ENCODE peak calls at places on chromosomes 13 and 19, in six cellular contexts. Q is mammary epithelial cell; U is pancreas; M is kidney epithelial cell; N is CD8-positive, alpha-beta T cell; J is GM12865. W is an unnamed sample.

GRCh38 chr19:33634361-33635091 is 12.8 kb downstream of the CHST8 start:
- DNase-seq in Q (no peak), U (no peak), M (no peak), N (no peak), J (no peak), W (no peak)

GRCh38 chr19:49422407-49423277 is 599 bp downstream of the PTH2 start:
- DNase-seq in Q (peak), U (no peak), M (no peak), N (no peak), J (peak), W (no peak)

GRCh38 chr13:19864018-19864338 is 529 bp upstream of the ZMYM5 start:
- DNase-seq in Q (no peak), U (peak), M (no peak), N (peak), J (peak), W (no peak)

GRCh38 chr19:17296278-17296677 is 6.9 kb downstream of the ABHD8 start:
- DNase-seq in Q (peak), U (no peak), M (no peak), N (no peak), J (no peak), W (no peak)

GRCh38 chr13:111981446-111982165 is 85.3 kb upstream of the SOX1 start:
- DNase-seq in Q (no peak), U (no peak), M (no peak), N (no peak), J (no peak), W (no peak)

GRCh38 chr13:64675256-64675892 is 2554.8 kb downstream of the PCDH9 start:
- DNase-seq in Q (peak), U (no peak), M (no peak), N (no peak), J (no peak), W (no peak)

GRCh38 chr13:90532861-90533260 is 814.6 kb upstream of the MIR17HG start:
- DNase-seq in Q (no peak), U (no peak), M (no peak), N (no peak), J (no peak), W (no peak)

GRCh38 chr13:102122147-102122546 is 279.7 kb downstream of the FGF14 start:
- DNase-seq in Q (no peak), U (no peak), M (no peak), N (no peak), J (no peak), W (no peak)

GRCh38 chr13:70923863-70924752 is 815.9 kb upstream of the KLHL1 start:
- DNase-seq in Q (no peak), U (peak), M (no peak), N (no peak), J (no peak), W (no peak)

GRCh38 chr13:97268772-97269171 is 46.6 kb downstream of the MBNL2 start:
- DNase-seq in Q (no peak), U (no peak), M (no peak), N (no peak), J (no peak), W (no peak)
- TF ChIP-seq CTCF in Q (peak), U (no peak), M (no peak), N (no peak), J (no peak), W (peak)

GRCh38 chr19:1286859-1287621 is 1.4 kb downstream of the EFNA2 start:
- DNase-seq in Q (no peak), U (peak), M (no peak), N (no peak), J (no peak), W (no peak)

GRCh38 chr19:1287622-1288527 is 2.2 kb downstream of the EFNA2 start:
- DNase-seq in Q (no peak), U (peak), M (no peak), N (no peak), J (no peak), W (no peak)

GRCh38 chr19:1284979-1285736 is 515 bp upstream of the EFNA2 start:
- DNase-seq in Q (no peak), U (peak), M (no peak), N (no peak), J (no peak), W (no peak)

GRCh38 chr19:1285737-1286360 is at the start of gene EFNA2:
- DNase-seq in Q (no peak), U (peak), M (no peak), N (no peak), J (no peak), W (no peak)

DNA sequence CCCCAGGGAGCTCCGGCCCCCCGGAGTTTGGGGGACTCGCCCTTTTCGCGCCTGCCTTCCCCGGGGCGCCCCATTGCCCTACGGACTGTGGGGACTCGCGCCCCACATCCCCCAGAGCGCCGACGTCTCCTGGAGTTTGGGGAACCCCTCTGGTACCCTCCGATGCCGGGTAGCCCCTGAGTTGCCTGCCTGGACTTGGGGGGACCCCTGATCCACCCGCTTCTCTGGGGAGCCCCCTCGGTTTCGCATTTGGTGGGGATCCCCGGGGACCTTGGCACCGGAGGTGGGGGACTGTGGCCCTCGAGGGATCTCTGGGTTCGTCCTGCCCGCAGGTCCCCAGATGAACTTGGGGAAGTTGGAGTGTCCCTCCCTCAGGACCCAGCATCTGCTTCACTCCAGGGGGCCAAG is 782 bp downstream of the EFNA2 start:
- DNase-seq in Q (no peak), U (peak), M (no peak), N (no peak), J (no peak), W (no peak)
- H3K4me3 ChIP-seq in Q (no peak), U (no peak), M (peak), N (no peak), J (no peak), W (no peak)

DNA sequence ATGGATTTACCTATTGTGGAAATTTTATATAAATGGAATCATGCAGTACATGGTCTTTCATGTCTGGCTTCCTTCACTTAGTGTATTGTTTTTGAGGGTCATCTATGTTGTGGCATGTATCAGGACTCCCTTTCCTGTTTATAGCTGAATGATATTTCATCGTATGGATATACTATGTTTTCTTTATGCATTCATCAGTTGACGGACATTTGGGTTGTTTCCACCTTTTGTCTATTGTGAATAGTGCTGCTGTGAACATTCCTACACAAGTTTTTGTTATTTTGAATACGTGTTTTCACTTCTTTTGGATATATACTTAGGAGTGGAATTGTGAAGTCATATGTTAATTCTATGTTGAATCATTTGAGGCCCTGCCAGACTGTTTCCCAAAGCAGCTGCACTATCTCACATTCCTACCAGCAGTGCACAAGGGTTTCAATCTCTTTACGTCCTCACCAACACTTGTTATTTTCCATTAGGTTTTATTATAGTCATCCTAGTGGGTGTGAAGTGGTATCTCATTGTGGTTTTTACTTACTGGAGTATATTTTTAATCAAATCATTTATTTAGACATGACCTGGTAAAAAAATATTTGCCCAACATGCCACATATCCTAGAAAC is 262.7 kb downstream of the DLEU7 start:
- DNase-seq in Q (no peak), U (no peak), M (no peak), N (no peak), J (no peak), W (no peak)
- TF ChIP-seq CTCF in Q (no peak), U (no peak), M (no peak), N (no peak), J (no peak), W (no peak)

GRCh38 chr19:18558595-18558994 is 925 bp downstream of the KXD1 start:
- DNase-seq in Q (no peak), U (no peak), M (no peak), N (no peak), J (no peak), W (no peak)
- H3K4me3 ChIP-seq in Q (peak), U (peak), M (peak), N (peak), J (peak), W (peak)

DNA sequence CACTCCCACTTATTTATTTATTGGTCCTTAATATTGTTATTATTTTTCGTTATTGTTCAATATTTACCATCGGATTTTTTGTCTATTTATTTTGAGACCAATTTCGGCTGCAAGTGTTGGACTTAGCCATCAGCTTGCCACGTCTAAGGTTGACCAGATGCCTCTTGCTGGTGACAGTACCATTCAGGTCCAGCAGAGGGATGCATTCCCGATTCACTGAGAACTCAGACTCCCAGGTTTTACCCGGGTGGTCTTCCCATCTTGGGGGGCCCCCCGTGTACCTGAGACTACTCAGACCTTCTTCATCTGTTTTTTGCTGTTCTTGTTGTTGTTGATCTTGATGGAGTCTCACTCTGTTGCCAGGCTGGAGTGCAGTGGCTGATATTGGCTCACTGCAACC is 1435.2 kb downstream of the UQCRFS1 start:
- DNase-seq in Q (no peak), U (no peak), M (no peak), N (no peak), J (no peak), W (no peak)
- TF ChIP-seq CTCF in Q (peak), U (no peak), M (no peak), N (no peak), J (no peak), W (peak)

GRCh38 chr19:4638330-4638729 is 986 bp upstream of the TNFAIP8L1 start:
- DNase-seq in Q (no peak), U (no peak), M (no peak), N (no peak), J (peak), W (no peak)

GRCh38 chr19:4639531-4640246 is 373 bp downstream of the TNFAIP8L1 start:
- DNase-seq in Q (no peak), U (peak), M (no peak), N (no peak), J (no peak), W (no peak)

GRCh38 chr19:4641132-4641531 is 1.8 kb downstream of the TNFAIP8L1 start:
- DNase-seq in Q (no peak), U (no peak), M (no peak), N (no peak), J (no peak), W (no peak)

GRCh38 chr19:4638828-4639530 is at the start of gene TNFAIP8L1:
- DNase-seq in Q (peak), U (peak), M (peak), N (peak), J (peak), W (no peak)

DNA sequence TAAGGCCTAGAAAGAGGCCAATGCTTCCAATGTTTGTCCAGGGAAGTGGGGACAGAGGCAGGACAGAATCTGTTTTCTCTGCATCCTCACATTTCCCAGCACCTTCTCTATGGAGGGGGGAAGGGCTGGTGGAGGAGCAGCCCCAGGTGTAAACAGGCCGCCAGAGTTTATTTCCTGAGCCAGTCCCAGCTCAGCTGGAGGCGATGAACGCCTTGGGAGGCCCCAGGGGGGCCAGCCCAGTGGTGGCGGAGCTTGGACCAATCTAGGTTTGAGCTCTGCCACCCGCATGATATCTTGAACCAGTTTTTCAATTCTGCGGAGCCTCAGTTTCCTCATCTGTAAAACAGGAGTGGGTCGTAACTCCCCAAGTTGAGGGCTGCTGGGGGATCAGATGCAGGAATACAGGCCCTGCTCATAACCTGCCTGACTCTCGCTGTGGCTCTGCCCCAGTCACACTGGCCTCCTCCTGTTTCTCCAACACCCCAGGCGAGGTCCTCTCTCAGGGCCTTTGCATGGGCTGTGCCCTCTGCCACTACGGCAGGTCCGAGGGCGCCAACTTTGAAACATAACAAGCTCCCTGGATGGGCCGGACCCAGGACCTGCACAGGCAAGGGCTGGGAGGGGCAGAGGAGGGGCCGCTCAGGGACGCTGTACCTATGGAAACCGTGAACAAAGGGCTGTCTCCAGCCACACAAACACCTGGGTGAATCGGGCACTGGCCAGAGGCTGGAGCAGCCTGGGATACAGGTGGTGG is 1.1 kb downstream of the TNFAIP8L1 start:
- DNase-seq in Q (no peak), U (no peak), M (no peak), N (no peak), J (no peak), W (no peak)
- H3K4me3 ChIP-seq in Q (peak), U (no peak), M (peak), N (peak), J (peak), W (peak)

DNA sequence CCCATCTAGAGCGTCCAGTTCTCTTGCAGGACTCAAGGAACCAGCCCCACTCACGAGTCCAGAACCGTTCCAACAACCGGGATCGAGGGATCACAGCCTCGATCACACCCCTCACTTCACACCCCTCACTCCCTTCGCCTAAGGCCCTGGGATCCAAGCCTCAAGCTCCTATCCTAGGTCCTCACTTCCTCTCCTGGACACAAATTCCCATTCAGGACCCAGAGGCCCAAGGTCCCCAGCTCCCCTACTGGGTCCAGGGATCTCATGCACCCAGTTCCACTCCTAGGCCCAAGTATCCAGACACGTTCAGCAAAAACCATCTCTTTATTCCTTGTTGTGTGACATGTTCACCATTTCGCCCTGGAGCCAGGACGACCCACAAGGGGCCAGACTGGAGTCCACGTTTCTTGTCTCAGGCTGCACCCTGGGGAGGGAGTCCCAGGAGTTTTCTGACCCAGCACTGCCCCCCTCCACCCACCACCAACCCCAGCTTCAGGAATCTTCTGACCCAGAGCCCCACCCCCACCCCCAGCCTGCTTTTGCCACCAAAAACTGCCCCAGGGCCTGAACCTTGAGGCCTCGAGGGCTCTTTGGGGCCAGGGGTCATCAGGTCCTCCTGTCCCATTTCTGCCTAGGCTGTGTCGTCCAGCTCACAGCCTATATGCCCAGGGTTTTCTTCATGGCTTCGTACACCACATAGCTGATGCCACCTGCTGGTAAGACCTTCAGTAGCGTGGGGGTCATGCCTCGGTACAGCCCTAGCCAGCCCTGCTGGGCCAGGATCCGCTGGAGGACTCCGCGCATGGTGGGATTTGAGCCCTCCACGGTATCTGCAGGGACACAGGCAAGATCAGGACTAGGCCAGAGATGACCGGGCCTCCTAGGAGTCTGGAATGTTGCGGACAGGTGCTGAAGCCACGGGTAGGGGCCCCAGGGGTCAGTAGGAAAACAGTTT is 1.4 kb upstream of the KHSRP start:
- DNase-seq in Q (no peak), U (no peak), M (no peak), N (no peak), J (no peak), W (no peak)
- TF ChIP-seq CTCF in Q (no peak), U (no peak), M (no peak), N (no peak), J (no peak), W (no peak)

GRCh38 chr13:84080748-84081530 is 198.7 kb upstream of the SLITRK1 start:
- DNase-seq in Q (no peak), U (no peak), M (no peak), N (no peak), J (no peak), W (no peak)

GRCh38 chr13:84088996-84089395 is 206.7 kb upstream of the SLITRK1 start:
- DNase-seq in Q (no peak), U (no peak), M (no peak), N (no peak), J (no peak), W (no peak)

GRCh38 chr13:84086847-84087162 is 204.5 kb upstream of the SLITRK1 start:
- DNase-seq in Q (no peak), U (no peak), M (no peak), N (no peak), J (no peak), W (no peak)
- H3K4me3 ChIP-seq in Q (no peak), U (no peak), M (peak), N (no peak), J (no peak), W (no peak)

GRCh38 chr19:11401808-11402543 is 17.1 kb downstream of the RGL3 start:
- DNase-seq in Q (no peak), U (peak), M (no peak), N (no peak), J (no peak), W (no peak)

GRCh38 chr19:11404588-11405258 is 14.4 kb downstream of the RGL3 start:
- DNase-seq in Q (no peak), U (no peak), M (no peak), N (no peak), J (no peak), W (no peak)

GRCh38 chr19:11410682-11411081 is 8.4 kb downstream of the RGL3 start:
- DNase-seq in Q (peak), U (no peak), M (peak), N (no peak), J (no peak), W (peak)

GRCh38 chr19:11408591-11408990 is 10.5 kb downstream of the RGL3 start:
- DNase-seq in Q (no peak), U (no peak), M (no peak), N (no peak), J (no peak), W (no peak)

DNA sequence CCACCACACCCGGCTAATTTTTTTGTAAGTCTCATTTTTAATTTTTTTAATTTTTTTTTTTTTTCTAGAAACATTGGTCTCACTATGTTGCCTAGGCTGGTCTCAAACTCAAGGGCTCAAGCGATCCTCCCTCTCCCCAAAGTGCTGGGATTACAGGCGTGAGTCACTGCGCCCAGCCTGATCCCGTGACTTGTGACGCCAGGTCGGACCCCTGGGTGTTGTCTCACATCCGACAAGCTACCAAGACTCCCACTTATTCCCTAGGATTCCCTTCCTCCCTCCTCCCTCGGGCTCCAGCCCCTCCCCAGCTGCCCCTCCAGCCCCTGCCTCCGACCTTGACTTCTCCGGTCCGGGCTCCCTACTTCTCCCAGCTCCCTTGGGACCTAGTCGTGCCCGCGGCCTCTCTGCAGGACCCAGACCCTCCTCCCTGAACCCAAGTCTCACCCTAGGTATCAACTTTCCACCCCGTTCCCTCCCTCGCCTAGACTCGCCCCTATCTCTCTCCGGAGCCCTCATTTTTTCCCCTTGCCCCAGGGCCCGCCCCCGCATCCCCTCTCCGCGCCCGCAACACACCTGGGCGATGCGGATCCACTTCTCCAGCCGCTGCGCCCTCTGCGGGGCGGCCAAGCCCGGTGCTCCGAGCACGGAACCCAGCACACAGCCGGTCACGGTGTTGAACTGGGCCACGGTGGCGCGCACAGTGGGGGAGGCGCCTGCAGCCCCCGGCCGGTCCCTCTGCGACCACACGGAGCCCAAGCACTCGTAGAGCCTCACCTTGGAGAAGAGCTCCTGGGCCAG is 13.1 kb downstream of the RGL3 start:
- DNase-seq in Q (peak), U (peak), M (no peak), N (no peak), J (peak), W (no peak)
- TF ChIP-seq CTCF in Q (peak), U (no peak), M (peak), N (no peak), J (peak), W (no peak)